ENCODE peak calls at places on chromosomes 7 and 10, in seven cellular contexts. One of them, this sample, is unnamed.

GRCh38 chr7:92836489-92837213 is at the start of gene CDK6:
- DNase-seq in fibroblast of the aortic adventitia: peak
- DNase-seq in HCT116: no peak
- DNase-seq in fibroblast of mammary gland: peak
- DNase-seq in uterus: peak
- DNase-seq in colonic mucosa: peak
- DNase-seq in A549: peak
- DNase-seq in this sample: peak

GRCh38 chr7:141441837-141442627 is 109.2 kb upstream of the AGK start:
- DNase-seq in colonic mucosa: no peak
- DNase-seq in fibroblast of the aortic adventitia: no peak
- DNase-seq in uterus: no peak
- DNase-seq in A549: no peak
- DNase-seq in fibroblast of mammary gland: no peak
- DNase-seq in HCT116: no peak
- DNase-seq in this sample: no peak

GRCh38 chr10:130022071-130022470 is 58.0 kb upstream of the EBF3 start:
- DNase-seq in fibroblast of mammary gland: no peak
- DNase-seq in colonic mucosa: no peak
- DNase-seq in fibroblast of the aortic adventitia: no peak
- DNase-seq in HCT116: no peak
- DNase-seq in uterus: no peak
- DNase-seq in A549: no peak
- DNase-seq in this sample: no peak

GRCh38 chr7:77893813-77894212 is 95.2 kb downstream of the PHTF2 start:
- DNase-seq in A549: no peak
- DNase-seq in colonic mucosa: no peak
- DNase-seq in uterus: no peak
- DNase-seq in fibroblast of mammary gland: no peak
- DNase-seq in HCT116: no peak
- DNase-seq in fibroblast of the aortic adventitia: no peak
- DNase-seq in this sample: no peak

GRCh38 chr10:82150123-82150900 is 275.3 kb downstream of the NRG3 start:
- DNase-seq in HCT116: no peak
- DNase-seq in colonic mucosa: no peak
- DNase-seq in A549: no peak
- DNase-seq in fibroblast of the aortic adventitia: no peak
- DNase-seq in fibroblast of mammary gland: peak
- DNase-seq in uterus: no peak
- DNase-seq in this sample: no peak

GRCh38 chr7:155450828-155451521 is 7.0 kb upstream of the EN2 start:
- DNase-seq in fibroblast of the aortic adventitia: no peak
- DNase-seq in HCT116: no peak
- DNase-seq in fibroblast of mammary gland: no peak
- DNase-seq in colonic mucosa: no peak
- DNase-seq in uterus: no peak
- DNase-seq in A549: no peak
- DNase-seq in this sample: no peak

GRCh38 chr10:125038637-125039036 is 96.7 kb downstream of the ZRANB1 start:
- DNase-seq in A549: peak
- DNase-seq in fibroblast of mammary gland: no peak
- DNase-seq in colonic mucosa: peak
- DNase-seq in fibroblast of the aortic adventitia: no peak
- DNase-seq in uterus: no peak
- DNase-seq in HCT116: peak
- DNase-seq in this sample: peak

GRCh38 chr7:29596593-29597178 is 33.1 kb downstream of the PRR15 start:
- DNase-seq in HCT116: no peak
- DNase-seq in fibroblast of the aortic adventitia: peak
- DNase-seq in fibroblast of mammary gland: peak
- DNase-seq in colonic mucosa: no peak
- DNase-seq in A549: no peak
- DNase-seq in uterus: no peak
- DNase-seq in this sample: peak

GRCh38 chr10:30057421-30057841 is 2.0 kb downstream of the JCAD start:
- DNase-seq in uterus: no peak
- DNase-seq in fibroblast of mammary gland: peak
- DNase-seq in colonic mucosa: no peak
- DNase-seq in HCT116: peak
- DNase-seq in A549: peak
- DNase-seq in fibroblast of the aortic adventitia: no peak
- DNase-seq in this sample: peak

GRCh38 chr10:101331960-101332359 is 22.0 kb upstream of the BTRC start:
- DNase-seq in colonic mucosa: no peak
- DNase-seq in fibroblast of the aortic adventitia: no peak
- DNase-seq in A549: no peak
- DNase-seq in uterus: no peak
- DNase-seq in HCT116: no peak
- DNase-seq in fibroblast of mammary gland: no peak
- DNase-seq in this sample: no peak

GRCh38 chr7:104795086-104795485 is 218.9 kb upstream of the KMT2E start:
- DNase-seq in uterus: no peak
- DNase-seq in colonic mucosa: no peak
- DNase-seq in A549: no peak
- DNase-seq in HCT116: no peak
- DNase-seq in fibroblast of the aortic adventitia: no peak
- DNase-seq in fibroblast of mammary gland: no peak
- DNase-seq in this sample: no peak

GRCh38 chr10:34526758-34527730 is 288.1 kb downstream of the PARD3 start:
- DNase-seq in colonic mucosa: no peak
- DNase-seq in HCT116: peak
- DNase-seq in fibroblast of mammary gland: peak
- DNase-seq in uterus: no peak
- DNase-seq in fibroblast of the aortic adventitia: peak
- DNase-seq in A549: peak
- DNase-seq in this sample: peak

GRCh38 chr10:133297504-133297903 is 11.2 kb downstream of the TUBGCP2 start:
- DNase-seq in colonic mucosa: no peak
- DNase-seq in fibroblast of the aortic adventitia: no peak
- DNase-seq in HCT116: no peak
- DNase-seq in A549: no peak
- DNase-seq in fibroblast of mammary gland: no peak
- DNase-seq in uterus: no peak
- DNase-seq in this sample: no peak

GRCh38 chr10:128431997-128432396 is 305.8 kb upstream of the MKI67 start:
- DNase-seq in fibroblast of mammary gland: no peak
- DNase-seq in A549: no peak
- DNase-seq in HCT116: no peak
- DNase-seq in colonic mucosa: no peak
- DNase-seq in uterus: no peak
- DNase-seq in fibroblast of the aortic adventitia: no peak
- DNase-seq in this sample: no peak

GRCh38 chr7:157633465-157634185 is 296.8 kb downstream of the DNAJB6 start:
- DNase-seq in HCT116: no peak
- DNase-seq in fibroblast of mammary gland: no peak
- DNase-seq in uterus: no peak
- DNase-seq in fibroblast of the aortic adventitia: no peak
- DNase-seq in colonic mucosa: no peak
- DNase-seq in A549: no peak
- DNase-seq in this sample: no peak

GRCh38 chr10:20007426-20007825 is 191.2 kb downstream of the PLXDC2 start:
- DNase-seq in uterus: no peak
- DNase-seq in colonic mucosa: no peak
- DNase-seq in fibroblast of the aortic adventitia: peak
- DNase-seq in HCT116: no peak
- DNase-seq in fibroblast of mammary gland: peak
- DNase-seq in A549: no peak
- DNase-seq in this sample: no peak

GRCh38 chr7:111092406-111093160 is 1.7 kb downstream of the LRRN3 start:
- DNase-seq in fibroblast of mammary gland: no peak
- DNase-seq in fibroblast of the aortic adventitia: no peak
- DNase-seq in HCT116: no peak
- DNase-seq in A549: no peak
- DNase-seq in uterus: no peak
- DNase-seq in colonic mucosa: no peak
- DNase-seq in this sample: no peak

GRCh38 chr10:30581779-30582380 is 47.7 kb downstream of the LYZL2 start:
- DNase-seq in A549: peak
- DNase-seq in fibroblast of the aortic adventitia: peak
- DNase-seq in fibroblast of mammary gland: peak
- DNase-seq in HCT116: peak
- DNase-seq in uterus: no peak
- DNase-seq in colonic mucosa: peak
- DNase-seq in this sample: peak

GRCh38 chr7:41027428-41028115 is 675.3 kb downstream of the INHBA start:
- DNase-seq in A549: peak
- DNase-seq in HCT116: no peak
- DNase-seq in colonic mucosa: no peak
- DNase-seq in uterus: no peak
- DNase-seq in fibroblast of the aortic adventitia: peak
- DNase-seq in fibroblast of mammary gland: peak
- DNase-seq in this sample: peak

GRCh38 chr10:115606081-115606480 is 512.9 kb downstream of the ATRNL1 start:
- DNase-seq in uterus: no peak
- DNase-seq in HCT116: no peak
- DNase-seq in colonic mucosa: no peak
- DNase-seq in A549: no peak
- DNase-seq in fibroblast of mammary gland: no peak
- DNase-seq in fibroblast of the aortic adventitia: no peak
- DNase-seq in this sample: no peak

GRCh38 chr10:33373263-33373662 is 38.8 kb upstream of the NRP1 start:
- DNase-seq in colonic mucosa: no peak
- DNase-seq in A549: no peak
- DNase-seq in uterus: no peak
- DNase-seq in fibroblast of mammary gland: no peak
- DNase-seq in fibroblast of the aortic adventitia: no peak
- DNase-seq in HCT116: no peak
- DNase-seq in this sample: no peak

GRCh38 chr10:15898046-15898445 is 37.7 kb upstream of the MINDY3 start:
- DNase-seq in uterus: no peak
- DNase-seq in HCT116: no peak
- DNase-seq in fibroblast of the aortic adventitia: peak
- DNase-seq in fibroblast of mammary gland: peak
- DNase-seq in colonic mucosa: no peak
- DNase-seq in A549: no peak
- DNase-seq in this sample: peak

GRCh38 chr10:78829570-78829969 is 239.2 kb upstream of the ZMIZ1 start:
- DNase-seq in fibroblast of mammary gland: peak
- DNase-seq in fibroblast of the aortic adventitia: peak
- DNase-seq in uterus: no peak
- DNase-seq in HCT116: no peak
- DNase-seq in A549: no peak
- DNase-seq in colonic mucosa: no peak
- DNase-seq in this sample: peak

GRCh38 chr7:67788689-67789088 is 792.1 kb downstream of the TYW1 start:
- DNase-seq in uterus: no peak
- DNase-seq in A549: no peak
- DNase-seq in colonic mucosa: no peak
- DNase-seq in fibroblast of mammary gland: peak
- DNase-seq in fibroblast of the aortic adventitia: peak
- DNase-seq in HCT116: no peak
- DNase-seq in this sample: peak
- TF ChIP-seq CTCF in uterus: no peak
- TF ChIP-seq CTCF in A549: peak
- TF ChIP-seq CTCF in colonic mucosa: no peak
- TF ChIP-seq CTCF in fibroblast of mammary gland: peak
- TF ChIP-seq CTCF in fibroblast of the aortic adventitia: peak
- TF ChIP-seq CTCF in HCT116: no peak
- TF ChIP-seq CTCF in this sample: peak

GRCh38 chr10:108358912-108359311 is 1194.4 kb upstream of the SORCS1 start:
- DNase-seq in colonic mucosa: no peak
- DNase-seq in HCT116: no peak
- DNase-seq in fibroblast of mammary gland: peak
- DNase-seq in uterus: no peak
- DNase-seq in A549: peak
- DNase-seq in fibroblast of the aortic adventitia: peak
- DNase-seq in this sample: peak
- TF ChIP-seq CTCF in colonic mucosa: no peak
- TF ChIP-seq CTCF in HCT116: no peak
- TF ChIP-seq CTCF in fibroblast of mammary gland: peak
- TF ChIP-seq CTCF in uterus: no peak
- TF ChIP-seq CTCF in A549: no peak
- TF ChIP-seq CTCF in fibroblast of the aortic adventitia: peak
- TF ChIP-seq CTCF in this sample: peak

GRCh38 chr7:151629873-151630272 is 110.2 kb upstream of the RHEB start:
- DNase-seq in colonic mucosa: no peak
- DNase-seq in A549: no peak
- DNase-seq in fibroblast of mammary gland: no peak
- DNase-seq in HCT116: no peak
- DNase-seq in uterus: no peak
- DNase-seq in fibroblast of the aortic adventitia: no peak
- DNase-seq in this sample: no peak

GRCh38 chr7:151631968-151632749 is 112.5 kb upstream of the RHEB start:
- DNase-seq in fibroblast of mammary gland: peak
- DNase-seq in fibroblast of the aortic adventitia: peak
- DNase-seq in colonic mucosa: peak
- DNase-seq in uterus: peak
- DNase-seq in HCT116: no peak
- DNase-seq in A549: peak
- DNase-seq in this sample: peak

GRCh38 chr7:151630349-151630748 is 110.7 kb upstream of the RHEB start:
- DNase-seq in HCT116: no peak
- DNase-seq in colonic mucosa: no peak
- DNase-seq in fibroblast of mammary gland: no peak
- DNase-seq in fibroblast of the aortic adventitia: no peak
- DNase-seq in A549: no peak
- DNase-seq in uterus: no peak
- DNase-seq in this sample: no peak

GRCh38 chr7:151632750-151633515 is 113.2 kb upstream of the RHEB start:
- DNase-seq in HCT116: no peak
- DNase-seq in A549: no peak
- DNase-seq in fibroblast of mammary gland: peak
- DNase-seq in uterus: peak
- DNase-seq in fibroblast of the aortic adventitia: no peak
- DNase-seq in colonic mucosa: peak
- DNase-seq in this sample: peak

DNA sequence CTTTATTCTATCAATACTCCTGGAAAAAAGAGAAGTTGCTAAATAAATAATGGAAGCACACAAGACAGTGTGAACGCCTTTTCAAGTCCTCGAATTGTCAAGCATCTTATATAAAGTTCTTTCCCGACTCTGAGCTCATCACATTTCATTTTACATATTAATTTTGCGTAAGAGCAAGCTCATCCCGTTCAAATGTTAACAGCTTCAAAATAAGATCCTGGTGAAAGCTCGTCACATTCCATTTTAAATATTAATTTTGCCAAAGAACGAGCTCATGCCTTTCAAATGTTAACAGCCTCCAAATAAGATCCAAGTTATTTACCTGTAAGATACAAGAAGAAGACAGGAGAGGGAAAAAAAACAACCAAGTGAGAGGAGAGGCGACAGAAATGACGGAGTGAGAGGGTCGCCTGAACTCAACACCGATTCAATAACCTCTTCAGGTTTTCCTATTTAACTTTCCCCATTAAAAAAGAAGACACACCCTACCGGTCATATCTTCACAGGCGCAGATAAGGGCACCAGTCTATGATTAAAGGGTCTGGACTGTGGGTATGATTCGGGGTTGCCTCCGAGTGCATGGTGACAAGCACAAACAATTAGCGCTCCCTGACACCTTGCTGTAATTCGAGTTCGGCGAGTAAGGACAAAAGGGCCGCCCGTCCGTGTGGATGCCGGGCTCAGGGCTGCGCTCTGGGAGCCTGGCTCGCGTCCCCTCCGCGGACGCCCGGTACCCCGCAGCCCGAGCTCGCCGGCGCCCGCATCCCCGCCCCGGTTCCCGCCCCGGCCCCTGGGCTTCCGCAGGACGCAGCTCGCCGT is 111.7 kb upstream of the RHEB start:
- DNase-seq in colonic mucosa: peak
- DNase-seq in fibroblast of the aortic adventitia: no peak
- DNase-seq in fibroblast of mammary gland: no peak
- DNase-seq in uterus: no peak
- DNase-seq in A549: peak
- DNase-seq in HCT116: no peak
- DNase-seq in this sample: no peak
- TF ChIP-seq CTCF in colonic mucosa: no peak
- TF ChIP-seq CTCF in fibroblast of the aortic adventitia: peak
- TF ChIP-seq CTCF in fibroblast of mammary gland: peak
- TF ChIP-seq CTCF in uterus: no peak
- TF ChIP-seq CTCF in A549: no peak
- TF ChIP-seq CTCF in HCT116: no peak
- TF ChIP-seq CTCF in this sample: peak

GRCh38 chr10:485776-486572 is 203.5 kb downstream of the DIP2C start:
- DNase-seq in HCT116: no peak
- DNase-seq in A549: no peak
- DNase-seq in uterus: peak
- DNase-seq in fibroblast of the aortic adventitia: peak
- DNase-seq in fibroblast of mammary gland: peak
- DNase-seq in colonic mucosa: peak
- DNase-seq in this sample: peak
- TF ChIP-seq CTCF in HCT116: no peak
- TF ChIP-seq CTCF in A549: no peak
- TF ChIP-seq CTCF in uterus: no peak
- TF ChIP-seq CTCF in fibroblast of the aortic adventitia: no peak
- TF ChIP-seq CTCF in fibroblast of mammary gland: no peak
- TF ChIP-seq CTCF in colonic mucosa: no peak
- TF ChIP-seq CTCF in this sample: peak

This sample was measured in AG10803.